ENCODE peak calls at places on chromosomes 16 and 17, in four cellular contexts. R is HCT116, W is K562, B is HepG2. G is an unnamed sample.

GRCh38 chr16:69761983-69762842 is at the start of gene WWP2:
- DNase-seq in B (peak), R (peak), W (peak), G (peak)

GRCh38 chr16:82695806-82696205 is 69.0 kb downstream of the CDH13 start:
- DNase-seq in B (no peak), W (no peak), R (no peak), G (no peak)

GRCh38 chr16:67185003-67185865 is 1.5 kb upstream of the MATCAP1 start:
- DNase-seq in B (peak), W (peak), R (peak), G (peak)

GRCh38 chr17:40980594-40980993 is 3.5 kb downstream of the KRT40 start:
- DNase-seq in W (no peak), B (no peak), R (no peak), G (no peak)

GRCh38 chr16:48409839-48410610 is 24.8 kb upstream of the SIAH1 start:
- DNase-seq in W (peak), R (no peak), B (peak), G (no peak)

GRCh38 chr16:90031931-90032663 is 12.8 kb upstream of the DBNDD1 start:
- DNase-seq in B (no peak), R (no peak), W (peak), G (no peak)

GRCh38 chr16:25679468-25680010 is 12.2 kb upstream of the HS3ST4 start:
- DNase-seq in W (no peak), R (no peak), B (no peak), G (no peak)

GRCh38 chr16:67101683-67102082 is 8.1 kb upstream of the PHAF1 start:
- DNase-seq in R (no peak), B (no peak), W (no peak), G (no peak)

GRCh38 chr17:63358111-63358839 is 87.8 kb downstream of the CYB561 start:
- DNase-seq in B (no peak), W (no peak), R (no peak), G (no peak)

GRCh38 chr16:57614546-57615343 is 13.7 kb upstream of the ADGRG1 start:
- DNase-seq in W (no peak), B (no peak), R (no peak), G (peak)

GRCh38 chr16:89393731-89394406 is 96.5 kb downstream of the ANKRD11 start:
- DNase-seq in B (peak), R (no peak), W (no peak), G (no peak)

GRCh38 chr17:36671144-36671543 is 69.8 kb downstream of the MRM1 start:
- DNase-seq in W (no peak), R (no peak), B (no peak), G (no peak)

GRCh38 chr16:81626181-81626674 is 152.9 kb upstream of the PLCG2 start:
- DNase-seq in W (no peak), B (no peak), R (no peak), G (no peak)

GRCh38 chr16:28873543-28874201 is 4.6 kb upstream of the ATP2A1 start:
- DNase-seq in B (no peak), R (no peak), W (peak), G (no peak)

GRCh38 chr16:46970089-46970488 is 3.4 kb downstream of the DNAJA2 start:
- DNase-seq in B (peak), R (no peak), W (no peak), G (no peak)

GRCh38 chr17:19243838-19244237 is 6.7 kb downstream of the EPN2 start:
- DNase-seq in W (no peak), R (no peak), B (no peak), G (no peak)

GRCh38 chr16:27364493-27365141 is 37.4 kb upstream of the IL21R start:
- DNase-seq in B (peak), W (no peak), R (no peak), G (no peak)

GRCh38 chr17:59469786-59470485 is 95.5 kb upstream of the DHX40 start:
- DNase-seq in B (peak), W (no peak), R (no peak), G (no peak)

GRCh38 chr16:48022496-48022895 is 133.3 kb downstream of the ABCC12 start:
- DNase-seq in B (no peak), R (no peak), W (no peak), G (no peak)

GRCh38 chr16:56294599-56294998 is 103.3 kb downstream of the GNAO1 start:
- DNase-seq in B (no peak), W (no peak), R (no peak), G (no peak)

GRCh38 chr16:73232555-73233422 is 184.9 kb upstream of the ZFHX3 start:
- DNase-seq in W (no peak), R (peak), B (peak), G (no peak)

GRCh38 chr17:36851230-36851629 is 86.0 kb upstream of the LHX1 start:
- DNase-seq in B (peak), W (no peak), R (no peak), G (no peak)

GRCh38 chr17:69170377-69170776 is 28.7 kb upstream of the ABCA6 start:
- DNase-seq in B (no peak), W (no peak), R (no peak), G (no peak)

GRCh38 chr16:63933841-63934240 is 1188.0 kb downstream of the CDH11 start:
- DNase-seq in W (no peak), B (no peak), R (no peak), G (no peak)

GRCh38 chr16:50293041-50293783 is 26.9 kb downstream of the ADCY7 start:
- DNase-seq in W (no peak), B (no peak), R (no peak), G (no peak)

GRCh38 chr16:9139965-9140364 is 48.5 kb downstream of the HAPSTR1 start:
- DNase-seq in B (peak), W (peak), R (peak), G (no peak)

GRCh38 chr16:51762081-51762995 is 611.3 kb upstream of the SALL1 start:
- DNase-seq in B (peak), W (peak), R (no peak), G (peak)

GRCh38 chr17:193841-194806 is 12.7 kb upstream of the DOC2B start:
- DNase-seq in W (no peak), B (peak), R (no peak), G (no peak)

GRCh38 chr17:44906010-44906646 is 6.9 kb upstream of the EFTUD2 start:
- DNase-seq in R (peak), B (no peak), W (peak), G (no peak)

GRCh38 chr17:37124074-37124824 is 175.5 kb downstream of the AATF start:
- DNase-seq in B (no peak), W (no peak), R (no peak), G (no peak)

GRCh38 chr16:38941-39892 is 14.2 kb downstream of the POLR3K start:
- DNase-seq in R (no peak), B (no peak), W (no peak), G (no peak)

GRCh38 chr16:75555213-75555706 is 792 bp downstream of the TMEM231 start:
- DNase-seq in W (peak), R (peak), B (peak), G (peak)

GRCh38 chr16:75555707-75556512 is at the start of gene TMEM231:
- DNase-seq in R (peak), B (peak), W (peak), G (peak)

GRCh38 chr16:75546293-75546692 is 9.8 kb downstream of the TMEM231 start:
- DNase-seq in R (no peak), B (no peak), W (no peak), G (no peak)

GRCh38 chr16:75552951-75553350 is 3.1 kb downstream of the TMEM231 start:
- DNase-seq in B (no peak), R (no peak), W (no peak), G (no peak)

GRCh38 chr16:75550211-75550662 is 5.8 kb downstream of the TMEM231 start:
- DNase-seq in B (peak), R (no peak), W (no peak), G (no peak)
- TF ChIP-seq FOSL1 in B (no peak), R (no peak), W (no peak), G (no peak)

DNA sequence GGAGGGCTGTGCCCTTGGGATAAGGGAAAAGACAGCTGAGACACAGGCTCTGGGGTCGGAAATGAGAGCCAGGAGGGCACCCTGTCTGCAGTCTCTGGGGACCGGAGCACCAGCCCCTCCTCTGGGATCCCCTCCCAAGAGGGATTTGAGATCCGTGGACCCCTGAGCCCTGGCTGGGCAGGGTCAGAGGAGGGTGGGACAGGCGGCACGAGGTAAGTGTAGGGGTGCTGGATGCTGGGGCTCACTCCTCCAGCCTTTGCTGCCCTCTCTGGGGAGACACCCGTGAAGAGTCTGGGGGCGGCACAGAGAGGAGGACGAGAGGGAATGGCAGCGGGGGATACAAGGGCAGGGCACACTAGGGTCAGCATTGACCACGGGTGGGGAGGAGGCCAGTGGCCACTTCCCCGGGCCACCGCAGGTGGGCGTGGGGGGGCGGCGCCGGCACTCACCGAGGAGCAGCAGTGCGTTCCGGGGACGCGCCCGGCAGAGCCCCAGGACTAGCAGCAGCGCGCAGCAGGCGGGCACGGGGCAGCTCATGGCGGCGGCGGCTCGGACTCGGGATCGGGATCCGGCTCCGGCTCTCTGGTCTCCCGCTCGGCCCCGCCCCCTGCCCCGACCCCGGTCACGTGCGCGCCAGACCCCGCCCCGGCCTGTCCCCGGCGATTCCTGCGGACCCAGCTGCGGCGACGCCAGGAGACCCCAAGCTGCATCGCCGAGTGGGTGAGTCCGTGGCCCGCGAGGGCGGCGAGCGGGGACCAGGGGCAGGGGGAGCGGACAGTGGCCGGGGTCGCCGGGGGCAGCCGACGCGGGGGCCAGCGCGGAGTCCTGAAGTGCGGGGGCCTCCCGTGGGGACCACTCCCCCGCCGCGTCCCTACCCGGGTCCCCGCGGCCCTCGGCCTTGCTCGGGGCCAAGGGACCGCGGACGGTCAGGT is at the start of the genes SGSH and SLC26A11:
- DNase-seq in W (peak), B (peak), R (peak), G (peak)
- TF ChIP-seq SRF in W (no peak), B (no peak), R (no peak), G (no peak)

GRCh38 chr16:22050963-22051362 is 41.4 kb upstream of the VWA3A start:
- DNase-seq in W (no peak), R (peak), B (no peak), G (no peak)
- TF ChIP-seq FOSL1 in W (no peak), R (peak), B (no peak), G (no peak)

GRCh38 chr17:50028207-50029120 is 27.4 kb upstream of the ITGA3 start:
- DNase-seq in W (no peak), B (no peak), R (no peak), G (no peak)
- TF ChIP-seq SRF in W (no peak), B (no peak), R (no peak), G (no peak)

DNA sequence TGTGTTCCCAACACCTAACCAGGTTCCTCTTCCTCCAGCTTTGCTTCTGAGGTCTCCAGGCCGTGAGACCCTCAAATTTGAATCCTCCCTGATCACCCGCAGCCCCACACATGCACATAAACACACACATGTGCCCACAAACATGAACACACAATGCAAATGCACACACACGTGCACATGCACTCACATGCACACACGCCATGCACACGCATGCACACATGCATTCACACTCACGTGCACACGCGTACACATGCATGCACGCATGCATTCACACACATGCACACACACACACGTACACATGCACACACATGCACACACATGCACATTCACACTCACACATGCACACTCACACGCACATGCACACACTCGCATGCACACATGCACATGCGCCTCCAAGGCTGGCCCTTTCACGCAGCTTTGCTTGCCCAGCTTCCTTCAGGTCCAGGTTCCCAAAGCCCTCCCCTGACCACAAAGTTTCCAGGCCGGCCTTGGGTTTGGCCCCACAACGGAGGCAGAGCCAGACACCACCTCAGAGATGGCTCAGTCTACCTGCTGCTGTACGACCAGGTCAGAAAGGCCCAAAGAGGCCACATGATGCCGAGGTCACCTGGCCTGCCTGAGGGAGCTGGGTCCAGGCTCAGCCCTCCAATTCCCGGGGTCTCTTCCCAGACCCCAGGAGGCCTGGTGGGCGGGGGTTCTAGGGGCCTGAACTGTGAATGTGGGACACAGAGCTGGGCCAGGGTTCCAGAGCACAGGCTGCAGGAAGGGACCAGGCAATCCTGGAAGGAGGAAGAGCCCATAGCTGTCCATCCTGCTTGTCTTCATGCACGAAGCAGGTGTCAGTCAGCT is 39.5 kb upstream of the ENPP7 start:
- DNase-seq in B (no peak), R (no peak), W (no peak), G (no peak)
- TF ChIP-seq FOSL1 in B (no peak), R (no peak), W (no peak), G (no peak)